ENCODE peak calls at places on chromosomes 6 and 20, in seven cellular contexts. I is T-helper 2 cell; W is tibial artery; A is A549; Y is CD8-positive, alpha-beta memory T cell; P is activated CD4-positive, alpha-beta T cell treated with anti-CD3 and anti-CD28 coated beads, Interleukin-2, amount 50 U/mL, for 1 hour; Q is LoVo. X is an unnamed sample.

GRCh38 chr6:128491643-128492206 is 28.7 kb downstream of the PTPRK start:
- DNase-seq in P (no peak), I (no peak), W (no peak), Y (peak; percentile 8), A (no peak), Q (peak; percentile 48), X (no peak)

GRCh38 chr20:61997891-61998290 is 67.8 kb downstream of the TAF4 start:
- DNase-seq in W (no peak), P (no peak), Q (no peak), I (no peak), A (no peak), Y (no peak), X (no peak)

GRCh38 chr6:31629014-31629413 is 8.5 kb downstream of the PRRC2A start:
- DNase-seq in A (no peak), I (no peak), Y (no peak), Q (no peak), W (no peak), P (no peak), X (no peak)

GRCh38 chr6:149190228-149190831 is 127.2 kb upstream of the TAB2 start:
- DNase-seq in P (peak; percentile 40), Q (no peak), Y (peak; percentile 13), I (peak; percentile 9), W (no peak), A (peak; percentile 17), X (no peak)

GRCh38 chr6:149905371-149905910 is 7.5 kb upstream of the RAET1E start:
- DNase-seq in I (no peak), P (no peak), Q (no peak), A (no peak), W (no peak), Y (no peak), X (no peak)

GRCh38 chr6:43405354-43405753 is 22.0 kb upstream of the ABCC10 start:
- DNase-seq in W (no peak), I (no peak), Y (no peak), P (no peak), A (no peak), Q (no peak), X (no peak)

GRCh38 chr6:131042664-131043063 is 20.4 kb downstream of the EPB41L2 start:
- DNase-seq in Q (no peak), P (no peak), I (no peak), A (no peak), W (no peak), Y (no peak), X (no peak)

GRCh38 chr6:42714098-42714761 is 8.2 kb downstream of the PRPH2 start:
- DNase-seq in A (no peak), I (no peak), Q (no peak), P (no peak), W (no peak), Y (no peak), X (no peak)

GRCh38 chr20:51313275-51313898 is 229.1 kb downstream of the NFATC2 start:
- DNase-seq in P (no peak), W (no peak), A (no peak), Y (no peak), Q (no peak), I (no peak), X (no peak)

GRCh38 chr6:72642435-72642834 is 20.6 kb downstream of the KCNQ5 start:
- DNase-seq in Y (no peak), A (no peak), Q (no peak), P (no peak), W (no peak), I (no peak), X (no peak)

GRCh38 chr20:1033751-1034419 is 31.8 kb upstream of the RSPO4 start:
- DNase-seq in P (no peak), Y (no peak), Q (no peak), I (no peak), A (no peak), W (no peak), X (no peak)

GRCh38 chr6:149028767-149029405 is 282.1 kb downstream of the UST start:
- DNase-seq in A (peak; percentile 88), Q (peak; percentile 89), Y (peak; percentile 73), W (peak; percentile 34), P (peak; percentile 59), I (peak; percentile 51), X (no peak)

GRCh38 chr6:73923899-73924485 is 228.0 kb downstream of the CD109 start:
- DNase-seq in Q (no peak), A (no peak), I (no peak), Y (no peak), P (no peak), W (peak; percentile 27), X (no peak)

GRCh38 chr6:157847846-157848245 is 24.8 kb downstream of the SNX9 start:
- DNase-seq in Q (no peak), I (no peak), Y (no peak), P (no peak), W (no peak), A (no peak), X (no peak)

GRCh38 chr6:132961122-132961521 is 146.8 kb downstream of the RPS12 start:
- DNase-seq in A (no peak), Y (no peak), P (no peak), W (no peak), Q (no peak), I (no peak), X (no peak)

GRCh38 chr6:118934461-118935330 is at the start of gene MCM9:
- DNase-seq in Y (peak; percentile 87), W (peak; percentile 79), I (peak; percentile 83), P (peak; percentile 83), Q (peak; percentile 91), A (peak; percentile 76), X (peak; percentile 80)

GRCh38 chr20:59945175-59945574 is 5.0 kb downstream of the FAM217B start:
- DNase-seq in I (no peak), P (no peak), A (no peak), Y (no peak), W (no peak), Q (no peak), X (no peak)

GRCh38 chr20:13554706-13555105 is 84.0 kb downstream of the TASP1 start:
- DNase-seq in W (no peak), Q (no peak), P (no peak), A (peak; percentile 17), I (no peak), Y (no peak), X (no peak)

GRCh38 chr6:33609444-33610034 is 11.6 kb upstream of the ITPR3 start:
- DNase-seq in I (no peak), W (peak; percentile 76), P (no peak), Q (no peak), A (no peak), Y (no peak), X (no peak)

GRCh38 chr6:50591135-50591534 is 122.2 kb upstream of the TFAP2D start:
- DNase-seq in W (no peak), Q (no peak), A (no peak), Y (no peak), I (no peak), P (no peak), X (no peak)

GRCh38 chr20:3068986-3069900 is 2.2 kb upstream of the OXT start:
- DNase-seq in Q (no peak), Y (peak; percentile 59), I (no peak), P (peak; percentile 40), A (peak; percentile 36), W (no peak), X (no peak)

GRCh38 chr6:135114355-135115145 is 59.9 kb upstream of the HBS1L start:
- DNase-seq in Q (no peak), A (no peak), Y (no peak), W (no peak), P (no peak), I (no peak), X (no peak)

GRCh38 chr6:164897523-164898094 is 411.8 kb downstream of the C6orf118 start:
- DNase-seq in I (no peak), A (no peak), Q (no peak), P (no peak), Y (no peak), W (no peak), X (no peak)

GRCh38 chr6:158027590-158028285 is 46.1 kb downstream of the SYNJ2 start:
- DNase-seq in Y (no peak), P (no peak), I (no peak), A (peak; percentile 39), Q (no peak), W (peak; percentile 22), X (no peak)

GRCh38 chr20:38127920-38128528 is 37.0 kb downstream of the TGM2 start:
- DNase-seq in I (no peak), Q (no peak), A (no peak), Y (no peak), W (peak; percentile 13), P (no peak), X (no peak)

GRCh38 chr6:11036977-11037430 is 7.1 kb downstream of the ELOVL2 start:
- DNase-seq in W (no peak), A (no peak), P (no peak), I (no peak), Y (no peak), Q (no peak), X (no peak)

GRCh38 chr6:87925373-87926060 is 122.1 kb upstream of the SPACA1 start:
- DNase-seq in Q (no peak), Y (no peak), W (no peak), I (no peak), A (no peak), P (no peak), X (no peak)

GRCh38 chr6:96002576-96002910 is 13.2 kb upstream of the FUT9 start:
- DNase-seq in P (no peak), Y (no peak), W (no peak), A (no peak), I (no peak), Q (no peak), X (no peak)

GRCh38 chr6:132300323-132300949 is 100.8 kb downstream of the MOXD1 start:
- DNase-seq in Q (peak; percentile 52), Y (no peak), A (peak; percentile 53), W (no peak), I (no peak), P (no peak), X (no peak)

GRCh38 chr6:79538481-79538971 is 1.3 kb upstream of the LCA5 start:
- DNase-seq in Q (no peak), P (no peak), W (no peak), Y (no peak), I (no peak), A (no peak), X (no peak)

GRCh38 chr6:168124161-168124560 is 45.1 kb upstream of the FRMD1 start:
- DNase-seq in Q (no peak), W (no peak), A (no peak), I (no peak), Y (no peak), P (no peak), X (no peak)

GRCh38 chr6:16043171-16044142 is 85.4 kb upstream of the MYLIP start:
- DNase-seq in Q (no peak), I (no peak), P (no peak), W (no peak), A (no peak), Y (no peak), X (no peak)

GRCh38 chr6:100663219-100663863 is 198.6 kb upstream of the SIM1 start:
- DNase-seq in Q (peak; percentile 20), P (no peak), A (peak; percentile 15), Y (no peak), W (no peak), I (no peak), X (no peak)

GRCh38 chr20:25237610-25238318 is 10.1 kb upstream of the PYGB start:
- DNase-seq in A (peak; percentile 99), W (peak; percentile 89), Y (no peak), I (no peak), Q (peak; percentile 97), P (no peak), X (peak; percentile 72)